ENCODE peak calls at places on chromosomes 16 and 17, in six cellular contexts. R, P, T, J, Z and U are unnamed samples.

GRCh38 chr17:76268991-76269981 is 4.1 kb downstream of the UBALD2 start:
- DNase-seq in T (no peak), R (peak), P (no peak), Z (no peak), J (no peak), U (no peak)

GRCh38 chr17:56514264-56514663 is 79.2 kb upstream of the NOG start:
- DNase-seq in R (no peak), T (no peak), P (no peak), Z (no peak), J (no peak), U (no peak)

GRCh38 chr16:1606774-1607173 is 5.1 kb downstream of the IFT140 start:
- DNase-seq in P (no peak), T (no peak), R (no peak), Z (no peak), J (no peak), U (no peak)

GRCh38 chr17:13704333-13704732 is 102.6 kb upstream of the HS3ST3A1 start:
- DNase-seq in Z (no peak), J (no peak), T (peak), P (peak), R (no peak), U (no peak)

GRCh38 chr16:14509675-14510132 is 120.4 kb downstream of the PARN start:
- DNase-seq in T (no peak), P (no peak), J (no peak), Z (no peak), R (no peak), U (no peak)

GRCh38 chr16:23342083-23342640 is 40.1 kb downstream of the SCNN1B start:
- DNase-seq in T (no peak), Z (no peak), P (no peak), J (no peak), R (no peak), U (no peak)

GRCh38 chr16:84055801-84056634 is 13.4 kb upstream of the SLC38A8 start:
- DNase-seq in R (no peak), Z (no peak), T (no peak), P (peak), J (peak), U (no peak)

GRCh38 chr16:55615071-55615470 is 40.7 kb upstream of the SLC6A2 start:
- DNase-seq in J (no peak), P (no peak), T (no peak), R (no peak), Z (no peak), U (no peak)

GRCh38 chr17:60134396-60135159 is 15.2 kb upstream of the CA4 start:
- DNase-seq in P (peak), J (peak), Z (no peak), T (no peak), R (peak), U (no peak)

GRCh38 chr17:72699566-72699965 is 392.9 kb downstream of the SLC39A11 start:
- DNase-seq in R (no peak), P (peak), T (no peak), Z (no peak), J (peak), U (no peak)

GRCh38 chr17:32327911-32328310 is 14.1 kb downstream of the C17orf75 start:
- DNase-seq in J (no peak), Z (no peak), R (no peak), P (no peak), T (no peak), U (no peak)

GRCh38 chr17:4301066-4301465 is 37.3 kb upstream of the ANKFY1 start:
- DNase-seq in J (no peak), P (no peak), T (no peak), R (no peak), Z (no peak), U (no peak)

GRCh38 chr17:76585649-76586593 is at the start of gene ST6GALNAC2:
- DNase-seq in Z (peak), T (no peak), J (peak), R (no peak), P (peak), U (no peak)

GRCh38 chr17:71760062-71760720 is 360.6 kb upstream of the SOX9 start:
- DNase-seq in Z (no peak), T (no peak), R (no peak), P (peak), J (peak), U (peak)

GRCh38 chr16:11554054-11554453 is 32.7 kb downstream of the LITAF start:
- DNase-seq in J (no peak), R (no peak), T (no peak), P (no peak), Z (no peak), U (peak)

GRCh38 chr16:10383626-10384025 is 2.2 kb upstream of the ATF7IP2 start:
- DNase-seq in Z (no peak), T (no peak), P (no peak), J (no peak), R (no peak), U (no peak)

GRCh38 chr16:50373780-50374179 is 5.0 kb upstream of the BRD7 start:
- DNase-seq in Z (no peak), J (no peak), T (no peak), R (no peak), P (no peak), U (no peak)

GRCh38 chr16:23024044-23024443 is 125.2 kb downstream of the USP31 start:
- DNase-seq in T (no peak), Z (no peak), R (no peak), J (no peak), P (no peak), U (peak)

GRCh38 chr16:50202926-50203624 is 50.0 kb downstream of the TENT4B start:
- DNase-seq in Z (peak), J (no peak), P (peak), T (peak), R (no peak), U (no peak)

GRCh38 chr17:15884731-15885130 is 60.2 kb upstream of the ADORA2B start:
- DNase-seq in T (no peak), P (no peak), R (no peak), J (no peak), Z (no peak), U (no peak)

GRCh38 chr16:735982-736453 is 4.8 kb downstream of the CIAO3 start:
- DNase-seq in P (no peak), T (no peak), J (no peak), R (no peak), Z (no peak), U (no peak)

GRCh38 chr17:81018044-81018802 is 16.7 kb upstream of the BAIAP2 start:
- DNase-seq in T (no peak), J (no peak), R (no peak), Z (no peak), P (peak), U (no peak)

GRCh38 chr16:9123871-9124270 is 32.4 kb downstream of the HAPSTR1 start:
- DNase-seq in P (no peak), R (no peak), Z (peak), T (no peak), J (no peak), U (peak)

GRCh38 chr17:3845361-3845753 is 689 bp downstream of the NCBP3 start:
- DNase-seq in J (peak), R (peak), P (peak), T (no peak), Z (peak), U (no peak)

GRCh38 chr17:41284043-41284442 is 8.5 kb downstream of the KRTAP9-7 start:
- DNase-seq in Z (no peak), P (no peak), T (peak), R (no peak), J (no peak), U (no peak)

GRCh38 chr16:66344533-66345145 is 21.9 kb upstream of the CDH5 start:
- DNase-seq in R (peak), T (no peak), J (peak), P (peak), Z (peak), U (no peak)

GRCh38 chr17:16171613-16172012 is 43.7 kb downstream of the NCOR1 start:
- DNase-seq in P (peak), Z (peak), T (peak), R (no peak), J (no peak), U (peak)

GRCh38 chr16:79593074-79593531 is 7.4 kb downstream of the MAF start:
- DNase-seq in P (no peak), R (no peak), T (no peak), Z (no peak), J (peak), U (no peak)

GRCh38 chr16:56421313-56421712 is 4.0 kb downstream of the AMFR start:
- DNase-seq in T (no peak), Z (no peak), R (peak), J (no peak), P (no peak), U (no peak)

GRCh38 chr17:60535382-60536279 is 9.6 kb upstream of the APPBP2 start:
- DNase-seq in Z (no peak), J (no peak), P (peak), T (no peak), R (no peak), U (no peak)

GRCh38 chr16:29821663-29822115 is 1.4 kb downstream of the MVP start:
- DNase-seq in P (peak), Z (peak), T (peak), J (no peak), R (no peak), U (no peak)

DNA sequence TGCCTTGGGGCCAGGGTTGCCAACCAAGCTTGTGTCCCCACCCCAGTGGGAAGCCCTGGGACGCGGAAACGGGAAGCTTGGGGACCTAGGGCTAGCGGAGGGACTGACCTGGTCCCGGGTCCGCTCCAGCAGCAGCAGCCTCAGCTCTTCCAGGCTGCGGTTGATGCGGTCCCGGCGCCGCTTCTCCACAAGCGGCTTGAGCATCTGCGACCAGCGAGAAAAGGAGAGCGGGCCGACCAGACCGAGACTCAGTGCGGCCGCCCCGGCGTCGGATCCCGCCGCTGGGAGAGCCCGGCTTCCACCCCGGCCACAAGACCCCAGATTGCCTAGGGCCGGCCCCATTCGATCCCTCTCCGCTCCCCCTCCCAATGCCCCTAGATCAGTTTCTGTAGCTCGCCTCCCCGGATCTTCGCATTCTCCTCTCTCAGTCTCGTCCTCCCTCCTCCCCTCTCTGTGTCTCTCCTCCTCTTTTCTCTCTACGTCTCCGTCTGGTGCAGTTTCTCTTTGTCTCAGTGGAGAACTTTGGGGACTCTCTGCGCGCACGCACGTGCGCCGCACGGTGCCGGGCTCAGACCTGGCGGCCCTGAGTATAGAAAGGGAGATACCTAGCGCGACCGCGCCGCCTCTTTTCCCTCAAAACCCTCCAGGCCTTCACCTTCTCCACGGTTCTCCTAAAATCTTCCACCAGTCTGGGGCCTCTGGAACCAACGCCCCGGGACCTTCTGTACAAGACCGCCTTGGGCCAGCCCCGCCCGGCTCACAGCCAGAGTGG is 797 bp downstream of the HES7 start:
- DNase-seq in J (no peak), T (no peak), P (no peak), R (peak), Z (no peak), U (no peak)
- H3K4me3 ChIP-seq in J (peak), T (peak), P (peak), R (peak), Z (peak), U (peak)

GRCh38 chr17:66835476-66835875 is 559 bp downstream of the CACNG5 start:
- DNase-seq in R (no peak), P (no peak), J (no peak), T (no peak), Z (no peak), U (no peak)

GRCh38 chr17:66834426-66834918 is 445 bp upstream of the CACNG5 start:
- DNase-seq in Z (no peak), T (no peak), R (no peak), J (no peak), P (no peak), U (no peak)

GRCh38 chr17:66833201-66833600 is 1.7 kb upstream of the CACNG5 start:
- DNase-seq in R (no peak), P (no peak), Z (no peak), T (no peak), J (no peak), U (no peak)

GRCh38 chr17:66836063-66837005 is 1.4 kb downstream of the CACNG5 start:
- DNase-seq in P (no peak), T (no peak), Z (no peak), J (no peak), R (no peak), U (no peak)

GRCh38 chr17:66834919-66835454 is at the start of gene CACNG5:
- DNase-seq in Z (no peak), R (no peak), J (peak), T (no peak), P (no peak), U (no peak)
- H3K4me3 ChIP-seq in Z (no peak), R (no peak), J (peak), T (no peak), P (no peak), U (no peak)

GRCh38 chr16:2784536-2785100 is 2.7 kb downstream of the PRSS33 start:
- DNase-seq in Z (no peak), J (no peak), R (no peak), P (no peak), T (no peak), U (no peak)
- H3K4me3 ChIP-seq in Z (no peak), J (no peak), R (no peak), P (no peak), T (no peak), U (no peak)

GRCh38 chr16:87809150-87809902 is 43.5 kb upstream of the KLHDC4 start:
- DNase-seq in Z (no peak), R (peak), T (no peak), P (no peak), J (no peak), U (no peak)

GRCh38 chr16:87806608-87807546 is 41.1 kb upstream of the KLHDC4 start:
- DNase-seq in T (peak), Z (peak), J (peak), R (peak), P (peak), U (no peak)

GRCh38 chr16:87803385-87803784 is 37.6 kb upstream of the KLHDC4 start:
- DNase-seq in P (no peak), R (no peak), T (no peak), J (no peak), Z (no peak), U (no peak)

GRCh38 chr16:87808108-87808507 is 42.3 kb upstream of the KLHDC4 start:
- DNase-seq in Z (no peak), T (no peak), R (no peak), P (no peak), J (no peak), U (no peak)

GRCh38 chr16:87806246-87806607 is 40.4 kb upstream of the KLHDC4 start:
- DNase-seq in P (no peak), Z (peak), T (no peak), J (no peak), R (no peak), U (no peak)
- H3K4me3 ChIP-seq in P (peak), Z (peak), T (peak), J (no peak), R (peak), U (no peak)

DNA sequence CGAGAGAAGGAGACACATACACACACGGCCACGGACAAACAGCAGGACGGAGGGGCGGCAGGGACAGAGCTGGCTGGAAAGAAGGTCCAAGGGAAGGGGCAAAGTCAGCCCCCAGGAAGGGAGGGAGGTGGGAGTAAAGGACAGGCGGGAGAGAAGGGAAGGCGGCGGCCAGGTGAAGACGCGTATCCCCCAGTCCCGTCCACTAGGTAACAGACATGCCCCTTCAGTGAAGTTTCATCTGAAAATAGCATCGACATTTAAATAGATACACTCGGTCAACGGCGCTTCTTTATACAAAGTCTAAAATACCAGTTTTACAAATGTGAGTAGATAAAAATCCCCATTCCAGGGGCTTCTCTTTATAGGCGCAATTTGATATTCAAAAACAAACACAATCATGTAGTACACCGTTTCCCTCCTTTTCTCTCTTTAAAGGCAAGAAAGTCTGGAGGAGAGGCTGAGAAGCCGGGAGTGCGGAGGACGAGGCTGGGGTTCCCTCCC is 4.5 kb downstream of the CBX8 start:
- DNase-seq in R (no peak), T (no peak), Z (no peak), P (no peak), J (no peak), U (no peak)
- H3K4me3 ChIP-seq in R (no peak), T (peak), Z (no peak), P (peak), J (no peak), U (no peak)

GRCh38 chr17:27457731-27458523 is 1.7 kb downstream of the KSR1 start:
- DNase-seq in Z (no peak), T (peak), J (no peak), R (no peak), P (peak), U (no peak)
- H3K4me3 ChIP-seq in Z (peak), T (peak), J (no peak), R (no peak), P (peak), U (no peak)

DNA sequence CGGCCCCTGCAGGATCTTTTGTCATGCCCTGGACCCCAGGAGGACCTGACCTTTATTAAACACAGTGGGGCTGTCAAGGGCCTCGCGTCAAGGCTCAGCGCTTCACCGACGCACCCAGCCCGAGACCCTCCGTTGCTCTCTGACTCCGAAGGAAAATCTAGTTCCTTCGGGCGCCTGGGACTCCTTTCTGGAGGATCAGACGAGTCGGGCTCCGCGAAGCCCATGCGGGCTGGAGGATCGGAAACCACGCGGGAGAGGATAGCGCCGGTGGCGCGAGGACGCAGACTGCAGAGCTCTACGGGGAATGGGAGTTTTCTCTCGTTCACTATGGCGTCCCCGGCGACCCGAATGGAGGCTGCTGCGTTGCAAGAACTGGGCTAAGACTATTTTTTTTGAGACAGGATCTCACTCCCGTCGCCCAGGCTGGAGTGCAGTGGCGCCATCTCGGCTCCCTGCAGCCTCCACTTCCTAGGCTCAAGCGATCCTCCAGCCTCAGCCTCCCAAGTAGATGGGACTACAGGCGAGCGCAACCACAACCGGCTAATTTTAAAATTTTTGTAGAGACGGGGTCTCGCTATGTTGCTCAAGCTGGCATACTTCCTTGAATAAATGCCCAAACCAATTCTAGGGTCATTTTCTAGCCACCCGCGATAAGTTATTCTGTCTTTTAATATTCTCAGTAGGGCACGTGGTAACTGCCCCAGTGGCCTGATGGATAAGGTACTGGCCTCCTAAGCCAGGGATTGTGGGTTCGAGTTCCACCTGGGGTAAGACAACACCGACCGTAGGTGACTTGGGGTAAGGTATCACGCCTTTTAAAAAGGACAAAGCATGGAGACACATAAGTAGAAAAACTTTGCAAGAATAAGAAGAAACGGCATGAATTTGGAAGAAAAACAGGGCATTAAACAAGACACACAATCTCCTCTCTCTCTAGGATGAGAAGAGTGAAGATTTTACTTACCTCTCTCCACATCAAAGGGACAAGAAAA is 5.5 kb downstream of the OR1F1 start:
- DNase-seq in P (no peak), Z (no peak), T (no peak), R (no peak), J (no peak), U (no peak)
- H3K4me3 ChIP-seq in P (no peak), Z (no peak), T (no peak), R (no peak), J (no peak), U (no peak)

DNA sequence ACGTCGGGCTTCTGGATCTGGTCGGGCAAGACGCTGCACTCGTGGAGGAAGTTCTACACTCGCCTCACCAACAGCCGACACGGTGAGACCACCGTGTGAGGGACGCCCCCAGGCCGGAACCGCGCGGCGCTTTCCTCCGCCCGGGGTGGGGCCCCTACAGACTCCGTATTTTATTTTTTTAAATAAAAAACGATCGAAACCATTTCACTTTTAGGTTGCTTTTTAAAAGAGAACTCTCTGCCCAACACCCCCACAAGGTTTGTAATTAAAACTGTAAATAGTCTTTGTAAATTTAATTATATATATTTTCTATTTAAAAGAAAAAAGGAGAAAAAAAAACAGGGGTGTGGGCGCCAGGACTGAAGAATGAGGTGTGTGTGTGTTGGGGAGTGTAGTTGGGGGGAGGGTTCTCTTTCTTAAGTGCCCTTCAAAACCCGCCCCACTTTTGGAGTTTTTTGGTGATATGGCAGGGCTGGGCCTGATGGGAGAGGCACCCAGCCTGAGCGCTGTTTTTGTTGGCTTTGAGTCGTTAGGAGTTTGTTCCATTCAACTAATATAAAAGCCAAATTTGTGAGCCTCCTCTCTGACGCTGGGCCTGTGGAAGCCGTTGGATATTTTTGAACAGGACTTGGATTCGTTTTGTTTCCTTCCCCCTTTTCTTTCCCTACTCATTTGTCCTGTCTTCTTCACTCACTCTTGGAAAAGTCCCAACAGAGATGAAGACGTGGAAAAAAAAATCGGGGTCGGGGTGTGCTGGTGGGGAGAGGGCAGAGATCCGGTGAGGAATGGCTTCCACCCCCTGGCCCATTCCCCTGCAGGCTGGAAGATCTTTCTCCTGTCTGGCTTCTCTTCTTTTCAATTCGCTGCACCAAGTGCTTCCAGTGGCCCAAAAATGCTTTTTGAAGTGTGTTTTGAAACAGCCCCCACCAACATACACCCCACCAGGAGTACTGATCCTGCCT is 2.3 kb downstream of the FZD2 start:
- DNase-seq in R (no peak), P (no peak), T (no peak), Z (no peak), J (peak), U (no peak)
- H3K4me3 ChIP-seq in R (peak), P (peak), T (peak), Z (peak), J (no peak), U (no peak)